ENCODE peak calls at places on chromosome 3, in six cellular contexts. Z is OCI-LY7, W is B cell, N is GM13977, T is foreskin keratinocyte, D is fibroblast of lung. X is an unnamed sample.

GRCh38 chr3:126542340-126543241 is 16.1 kb downstream of the C3orf22 start:
- DNase-seq in Z (no peak), N (no peak), T (no peak), D (no peak), W (peak; percentile 15), X (no peak)

GRCh38 chr3:89332311-89333159 is 225.1 kb downstream of the EPHA3 start:
- DNase-seq in N (no peak), Z (no peak), W (no peak), T (no peak), D (peak; percentile 42), X (no peak)

GRCh38 chr3:158748237-158748828 is 16.1 kb upstream of the RARRES1 start:
- DNase-seq in W (no peak), N (no peak), Z (no peak), D (no peak), T (no peak), X (no peak)

GRCh38 chr3:52302426-52303185 is 13.5 kb upstream of the DNAH1 start:
- DNase-seq in T (no peak), Z (no peak), W (no peak), D (no peak), N (no peak), X (no peak)

GRCh38 chr3:100316656-100317069 is 17.9 kb upstream of the NIT2 start:
- DNase-seq in T (peak; percentile 35), N (peak; percentile 35), D (peak; percentile 53), Z (peak; percentile 64), W (no peak), X (peak; percentile 46)

GRCh38 chr3:13371100-13372075 is 48.7 kb downstream of the NUP210 start:
- DNase-seq in W (no peak), N (no peak), T (no peak), D (peak; percentile 25), Z (no peak), X (no peak)

GRCh38 chr3:170043506-170043905 is 5.7 kb downstream of the GPR160 start:
- DNase-seq in N (no peak), D (no peak), T (no peak), Z (no peak), W (no peak), X (no peak)

GRCh38 chr3:100697183-100697582 is 12.1 kb upstream of the TFG start:
- DNase-seq in W (no peak), D (no peak), Z (no peak), T (no peak), N (no peak), X (no peak)

GRCh38 chr3:132180337-132180791 is 136.8 kb upstream of the ACP3 start:
- DNase-seq in D (peak; percentile 47), N (peak; percentile 23), Z (peak; percentile 58), T (peak; percentile 47), W (no peak), X (peak; percentile 15)

GRCh38 chr3:43872301-43872700 is 181.6 kb downstream of the ABHD5 start:
- DNase-seq in N (no peak), D (peak; percentile 90), Z (no peak), T (peak; percentile 90), W (no peak), X (no peak)

GRCh38 chr3:98532709-98533571 is 1.2 kb downstream of the GPR15 start:
- DNase-seq in W (no peak), T (no peak), N (no peak), D (no peak), Z (peak; percentile 35), X (no peak)

GRCh38 chr3:42014443-42014945 is 52.6 kb upstream of the ULK4 start:
- DNase-seq in Z (peak; percentile 82), T (no peak), N (peak; percentile 39), W (peak; percentile 54), D (no peak), X (no peak)

GRCh38 chr3:52118156-52118875 is 35.9 kb downstream of the POC1A start:
- DNase-seq in W (no peak), T (no peak), N (no peak), Z (no peak), D (no peak), X (no peak)

GRCh38 chr3:55482496-55483195 is 4.5 kb downstream of the WNT5A start:
- DNase-seq in Z (no peak), N (no peak), W (no peak), D (peak; percentile 75), T (peak; percentile 33), X (peak; percentile 26)

GRCh38 chr3:141407043-141407442 is 38.7 kb downstream of the ZBTB38 start:
- DNase-seq in W (no peak), N (no peak), Z (no peak), T (peak; percentile 91), D (peak; percentile 93), X (no peak)

GRCh38 chr3:48548165-48548564 is 8.4 kb downstream of the PFKFB4 start:
- DNase-seq in N (no peak), T (no peak), W (no peak), Z (no peak), D (no peak), X (no peak)

GRCh38 chr3:71062920-71063767 is 520.4 kb downstream of the FOXP1 start:
- DNase-seq in N (peak; percentile 61), Z (no peak), W (no peak), T (peak; percentile 74), D (peak; percentile 67), X (no peak)

GRCh38 chr3:101964861-101965260 is 115.5 kb downstream of the NFKBIZ start:
- DNase-seq in T (no peak), D (peak; percentile 69), Z (no peak), W (no peak), N (no peak), X (no peak)

GRCh38 chr3:56776551-56776950 is 25.2 kb downstream of the ARHGEF3 start:
- DNase-seq in W (no peak), D (no peak), N (no peak), T (no peak), Z (no peak), X (no peak)

GRCh38 chr3:178342111-178342510 is 194.1 kb upstream of the KCNMB2 start:
- DNase-seq in N (no peak), Z (no peak), W (no peak), T (no peak), D (peak; percentile 45), X (no peak)

GRCh38 chr3:178340523-178340922 is 195.7 kb upstream of the KCNMB2 start:
- DNase-seq in W (no peak), Z (no peak), N (no peak), T (no peak), D (no peak), X (no peak)

GRCh38 chr3:178334239-178334638 is 202.0 kb upstream of the KCNMB2 start:
- DNase-seq in N (no peak), T (no peak), D (no peak), Z (no peak), W (no peak), X (no peak)

GRCh38 chr3:178341636-178342035 is 194.6 kb upstream of the KCNMB2 start:
- DNase-seq in N (no peak), D (no peak), T (no peak), W (no peak), Z (no peak), X (no peak)

DNA sequence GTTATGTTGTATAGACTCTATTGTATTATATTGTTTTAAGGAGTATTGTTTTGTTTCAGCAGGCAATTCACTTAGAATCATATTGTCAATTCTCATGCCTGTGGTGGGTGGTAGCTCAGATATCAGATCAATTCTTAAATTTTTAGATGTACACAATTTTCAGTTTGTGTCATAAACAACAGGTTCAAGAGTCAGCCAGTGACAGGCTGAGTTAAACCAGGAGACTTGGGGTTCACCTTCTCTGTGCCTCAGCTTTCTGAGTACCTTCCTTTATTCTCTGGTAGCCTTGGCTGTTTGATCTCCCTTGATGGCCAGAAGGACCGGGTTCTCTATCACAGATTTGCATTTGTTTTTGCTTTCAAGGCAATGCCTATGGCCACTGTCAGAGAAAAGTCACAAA is 199.9 kb upstream of the KCNMB2 start:
- DNase-seq in Z (no peak), W (no peak), N (no peak), D (no peak), T (no peak), X (no peak)
- TF ChIP-seq CTCF in Z (no peak), W (no peak), N (no peak), D (no peak), T (no peak), X (no peak)

GRCh38 chr3:61530355-61530754 is 31.0 kb upstream of the PTPRG start:
- DNase-seq in T (peak; percentile 36), D (peak; percentile 37), W (no peak), Z (peak; percentile 14), N (no peak), X (no peak)
- TF ChIP-seq CTCF in T (peak; percentile 70), D (peak; percentile 48), W (no peak), Z (peak; percentile 69), N (peak; percentile 39), X (peak; percentile 39)

DNA sequence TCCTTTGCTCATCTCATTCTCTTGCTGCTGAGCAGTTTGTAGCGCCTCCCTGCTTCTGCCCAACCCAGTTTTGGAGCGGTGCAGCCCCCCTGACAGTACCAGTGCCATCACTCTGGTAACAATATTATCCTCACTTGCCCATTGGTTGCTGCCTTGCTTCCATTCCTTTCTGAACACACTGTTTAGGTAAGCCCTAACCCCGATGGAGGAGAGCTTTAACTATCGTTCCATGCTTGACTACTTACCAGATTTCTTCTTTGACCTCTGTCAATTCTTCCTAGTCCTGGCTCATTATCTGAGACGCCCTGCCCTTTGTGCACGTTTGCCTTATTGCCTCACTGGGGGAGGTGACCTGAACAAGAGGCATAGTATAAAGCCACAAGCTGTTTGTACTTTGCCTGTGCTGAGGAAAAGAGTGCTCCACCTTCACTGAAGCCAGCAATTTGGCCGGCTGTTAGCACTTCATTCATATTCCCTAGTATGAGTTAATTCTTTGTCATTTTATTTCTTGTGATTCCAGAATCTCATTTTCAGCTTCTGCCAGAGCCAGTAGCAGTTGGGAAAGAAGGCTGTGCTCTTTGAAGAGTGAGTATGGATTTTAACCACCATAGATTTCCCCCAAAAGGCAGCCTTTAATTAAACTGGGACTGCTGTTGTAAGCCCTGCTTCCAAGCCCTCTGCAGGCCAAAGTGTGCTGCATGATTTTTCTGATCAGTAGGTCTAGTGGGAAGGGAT is 11.9 kb downstream of the ABHD6 start:
- DNase-seq in W (no peak), D (no peak), N (no peak), T (no peak), Z (no peak), X (no peak)
- TF ChIP-seq CTCF in W (no peak), D (no peak), N (no peak), T (peak; percentile 15), Z (peak; percentile 34), X (no peak)

GRCh38 chr3:49607105-49607591 is 52.9 kb downstream of the BSN start:
- DNase-seq in D (no peak), T (no peak), N (no peak), W (no peak), Z (no peak), X (no peak)

GRCh38 chr3:49606427-49606826 is 52.1 kb downstream of the BSN start:
- DNase-seq in D (no peak), Z (no peak), T (no peak), W (no peak), N (no peak), X (no peak)

GRCh38 chr3:49609815-49610214 is 55.5 kb downstream of the BSN start:
- DNase-seq in T (no peak), N (no peak), D (no peak), Z (no peak), W (no peak), X (no peak)

GRCh38 chr3:49609314-49609713 is 55.0 kb downstream of the BSN start:
- DNase-seq in W (no peak), D (no peak), Z (no peak), T (no peak), N (no peak), X (no peak)

GRCh38 chr3:49607796-49608195 is 53.5 kb downstream of the BSN start:
- DNase-seq in D (no peak), T (no peak), N (no peak), Z (no peak), W (no peak), X (no peak)
- TF ChIP-seq CTCF in D (no peak), T (peak; percentile 20), N (no peak), Z (peak; percentile 56), W (peak; percentile 12), X (no peak)

X was measured in GM10248.